ENCODE peak calls at places on chromosomes 3 and 15, in eight cellular contexts. J is effector CD8-positive, alpha-beta T cell; B is body of pancreas; A is dermis microvascular lymphatic vessel endothelial cell; V is astrocyte of the spinal cord; K is stimulated activated CD8-positive, alpha-beta memory T cell treated with anti-CD3 and anti-CD28 coated beads, Interleukin-15, amount 100 ng/mL, for 4 hours; W is endothelial cell; Y is IMR-90. R is an unnamed sample.

GRCh38 chr3:39961404-39961693 is 151.9 kb downstream of the MYRIP start:
- DNase-seq in J (no peak), B (no peak), A (no peak), V (no peak), K (no peak), W (no peak), Y (no peak), R (no peak)

GRCh38 chr3:89227218-89227617 is 119.8 kb downstream of the EPHA3 start:
- DNase-seq in J (no peak), B (no peak), A (no peak), V (peak; percentile 32), K (no peak), W (no peak), Y (peak; percentile 67), R (no peak)

GRCh38 chr3:62048577-62048976 is 324.8 kb downstream of the FEZF2 start:
- DNase-seq in J (no peak), B (no peak), A (no peak), V (no peak), K (no peak), W (no peak), Y (no peak), R (no peak)

GRCh38 chr3:40387001-40387894 is at the start of gene ENTPD3:
- DNase-seq in J (peak; percentile 3), B (peak; percentile 63), A (no peak), V (no peak), K (peak; percentile 1), W (peak; percentile 45), Y (no peak), R (peak; percentile 45)

GRCh38 chr3:141661229-141662196 is 76.6 kb upstream of the RNF7 start:
- DNase-seq in J (no peak), B (no peak), A (no peak), V (no peak), K (no peak), W (no peak), Y (no peak), R (no peak)

GRCh38 chr3:10933470-10933957 is 59.0 kb upstream of the SLC6A1 start:
- DNase-seq in J (no peak), B (no peak), A (no peak), V (no peak), K (no peak), W (no peak), Y (no peak), R (no peak)

GRCh38 chr3:128009952-128010846 is 42.0 kb upstream of the SEC61A1 start:
- DNase-seq in J (no peak), B (no peak), A (no peak), V (peak; percentile 2), K (no peak), W (no peak), Y (peak; percentile 50), R (no peak)

GRCh38 chr15:44782516-44782915 is 46.2 kb downstream of the TRIM69 start:
- DNase-seq in J (no peak), B (no peak), A (no peak), V (peak; percentile 11), K (no peak), W (no peak), Y (no peak), R (no peak)

GRCh38 chr15:80674245-80674614 is 20.9 kb upstream of the ABHD17C start:
- DNase-seq in J (no peak), B (peak; percentile 10), A (no peak), V (no peak), K (no peak), W (no peak), Y (peak; percentile 60), R (no peak)

GRCh38 chr15:39785806-39786205 is 3.2 kb upstream of the FSIP1 start:
- DNase-seq in J (no peak), B (no peak), A (no peak), V (no peak), K (no peak), W (no peak), Y (no peak), R (no peak)

GRCh38 chr3:15667484-15667883 is 65.9 kb downstream of the BTD start:
- DNase-seq in J (no peak), B (no peak), A (no peak), V (no peak), K (no peak), W (no peak), Y (no peak), R (no peak)

GRCh38 chr15:76932090-76932966 is 779 bp downstream of the RCN2 start:
- DNase-seq in J (peak; percentile 5), B (no peak), A (no peak), V (peak; percentile 23), K (no peak), W (no peak), Y (peak; percentile 6), R (no peak)

GRCh38 chr3:49668861-49669260 is 5.3 kb upstream of the APEH start:
- DNase-seq in J (no peak), B (no peak), A (no peak), V (peak; percentile 17), K (no peak), W (no peak), Y (peak; percentile 34), R (no peak)